ENCODE peak calls at places on chromosome 10, in four cellular contexts. K, U, F and P are unnamed samples.

GRCh38 chr10:45008524-45009161 is 7.9 kb downstream of the ZNF22 start:
- DNase-seq in F (no peak), U (peak; percentile 92), K (no peak), P (no peak)

GRCh38 chr10:19843487-19843886 is 27.3 kb downstream of the PLXDC2 start:
- DNase-seq in K (no peak), U (no peak), F (no peak), P (no peak)

GRCh38 chr10:132036153-132036886 is 29.4 kb upstream of the JAKMIP3 start:
- DNase-seq in K (peak; percentile 86), F (no peak), U (peak; percentile 69), P (no peak)

GRCh38 chr10:132547421-132547861 is 9.9 kb downstream of the INPP5A start:
- DNase-seq in F (no peak), U (no peak), K (peak; percentile 79), P (no peak)

GRCh38 chr10:122181055-122181732 is 89.9 kb upstream of the BTBD16 start:
- DNase-seq in K (no peak), F (no peak), U (no peak), P (no peak)

GRCh38 chr10:129472696-129473555 is 5.9 kb downstream of the MGMT start:
- DNase-seq in F (no peak), U (no peak), K (no peak), P (no peak)

GRCh38 chr10:95289921-95290421 is 832 bp downstream of the PDLIM1 start:
- DNase-seq in F (no peak), K (no peak), U (peak; percentile 30), P (no peak)

GRCh38 chr10:17771027-17771426 is 19.0 kb downstream of the TMEM236 start:
- DNase-seq in U (no peak), F (no peak), K (no peak), P (no peak)

GRCh38 chr10:8616166-8616565 is 561.7 kb downstream of the GATA3 start:
- DNase-seq in K (no peak), F (no peak), U (no peak), P (no peak)
- TF ChIP-seq POLR2AphosphoS5 in K (no peak), F (no peak), U (no peak), P (no peak)

DNA sequence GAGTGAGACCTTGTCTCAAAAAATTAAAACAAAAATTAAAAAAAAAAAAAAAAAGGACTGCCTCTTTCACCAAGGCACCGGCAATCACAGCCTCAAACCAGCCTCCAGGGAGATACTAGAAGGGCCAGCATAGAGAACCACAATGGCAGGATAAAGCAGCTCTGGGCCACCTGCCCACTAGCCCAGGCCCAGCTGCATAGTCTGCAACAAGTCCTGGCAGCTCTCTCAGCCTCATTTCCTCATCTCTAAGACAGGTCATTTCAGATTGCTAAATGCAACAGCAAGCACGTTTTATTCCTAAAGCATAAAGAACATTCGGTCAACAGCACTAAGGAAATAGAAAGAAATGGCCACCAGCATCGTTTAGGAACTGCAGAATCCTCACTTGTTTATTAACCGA is 28.8 kb downstream of the XPNPEP1 start:
- DNase-seq in F (peak; percentile 32), K (no peak), U (no peak), P (no peak)
- H3K27ac ChIP-seq in F (peak overlapping the region; percentile 55), K (no peak overlapping the region), U (no peak overlapping the region), P (peak overlapping the region; percentile 72)

GRCh38 chr10:110493832-110494426 is 3.8 kb upstream of the DUSP5 start:
- DNase-seq in K (no peak), U (no peak), F (no peak), P (no peak)
- TF ChIP-seq POLR2AphosphoS5 in K (no peak), U (no peak), F (no peak), P (no peak)

DNA sequence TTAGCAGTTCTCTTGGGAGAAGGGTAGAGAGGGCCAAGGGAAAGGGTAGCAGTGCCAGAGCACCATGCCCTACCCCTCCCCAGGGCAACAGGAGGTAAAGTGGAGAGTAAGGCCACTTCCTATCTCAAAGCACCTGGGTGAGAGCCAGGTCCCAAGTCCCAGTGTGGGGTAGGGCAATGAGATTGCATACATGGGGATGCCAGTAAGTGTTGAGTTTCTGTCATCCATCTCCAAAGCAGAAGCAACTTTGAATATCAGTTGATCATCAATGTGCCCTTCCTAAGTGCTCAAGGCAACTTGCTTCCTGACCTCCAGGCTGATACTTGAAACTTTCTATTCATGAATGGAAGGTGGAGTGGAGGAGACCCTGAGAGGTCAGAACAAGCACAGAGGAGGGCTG is 2.2 kb upstream of the CAMK2G start:
- DNase-seq in K (no peak), F (no peak), U (no peak), P (no peak)
- H3K27ac ChIP-seq in K (no peak overlapping the region), F (no peak overlapping the region), U (no peak overlapping the region), P (peak overlapping the region; percentile 17)